ENCODE peak calls at places on chromosomes 5 and 9, in ten cellular contexts. R is NCI-H82; D is uterus; M is iris pigment epithelial cell; V is spleen; Y is stimulated activated CD4-positive, alpha-beta T cell treated with anti-CD3 and anti-CD28 coated beads, Interleukin-2, amount 100 ng/mL, for 24 hours; K is osteocyte; C is left colon; F is ACHN; J is CD8-positive, alpha-beta memory T cell. E is an unnamed sample.

GRCh38 chr5:27682600-27682999 is 644.2 kb upstream of the CDH9 start:
- DNase-seq in V (no peak), C (no peak), M (peak; percentile 32), F (peak; percentile 22), R (peak; percentile 56), D (no peak), J (no peak), Y (no peak), K (no peak), E (no peak)

GRCh38 chr9:85202596-85202995 is 533.1 kb downstream of the NTRK2 start:
- DNase-seq in M (peak; percentile 15), F (no peak), J (no peak), Y (no peak), D (no peak), K (no peak), V (no peak), R (no peak), C (no peak), E (no peak)

GRCh38 chr9:2524601-2525000 is 97.0 kb upstream of the VLDLR start:
- DNase-seq in F (no peak), D (no peak), Y (no peak), V (no peak), J (no peak), R (no peak), M (peak; percentile 1), K (no peak), C (no peak), E (no peak)

GRCh38 chr5:127290019-127290945 is at the start of gene MEGF10:
- DNase-seq in V (no peak), M (peak; percentile 48), F (peak; percentile 15), J (no peak), Y (no peak), R (peak; percentile 68), K (peak; percentile 91), C (no peak), D (peak; percentile 41), E (no peak)

GRCh38 chr9:125990186-125990792 is 243.1 kb downstream of the PBX3 start:
- DNase-seq in R (no peak), C (no peak), V (no peak), J (no peak), K (no peak), F (no peak), Y (no peak), D (no peak), M (no peak), E (no peak)

GRCh38 chr5:36040651-36041536 is 25.8 kb downstream of the UGT3A2 start:
- DNase-seq in K (no peak), Y (no peak), R (no peak), V (no peak), J (no peak), M (no peak), F (no peak), C (no peak), D (no peak), E (no peak)

GRCh38 chr9:115015018-115015635 is 84.7 kb upstream of the TNFSF8 start:
- DNase-seq in M (peak; percentile 22), C (no peak), V (no peak), R (peak; percentile 68), J (no peak), K (no peak), F (peak; percentile 55), D (no peak), Y (no peak), E (no peak)

GRCh38 chr5:58735637-58736036 is 152.8 kb downstream of the RAB3C start:
- DNase-seq in R (no peak), V (no peak), K (no peak), D (no peak), C (no peak), Y (no peak), J (no peak), F (no peak), M (no peak), E (no peak)

GRCh38 chr5:115813719-115814118 is 2.7 kb downstream of the CDO1 start:
- DNase-seq in D (no peak), R (no peak), J (no peak), M (no peak), F (no peak), K (no peak), Y (no peak), C (no peak), V (no peak), E (no peak)

GRCh38 chr9:84997472-84997871 is 327.9 kb downstream of the NTRK2 start:
- DNase-seq in Y (no peak), C (no peak), K (no peak), R (no peak), M (no peak), V (no peak), F (no peak), J (no peak), D (no peak), E (no peak)

GRCh38 chr5:82549263-82549662 is 271.1 kb upstream of the RPS23 start:
- DNase-seq in M (no peak), Y (no peak), D (no peak), K (no peak), V (no peak), J (no peak), R (no peak), F (no peak), C (no peak), E (no peak)

GRCh38 chr9:23492126-23493002 is 333.7 kb downstream of the ELAVL2 start:
- DNase-seq in Y (no peak), F (peak; percentile 43), D (no peak), R (peak; percentile 85), J (no peak), C (no peak), K (no peak), M (peak; percentile 37), V (no peak), E (no peak)

GRCh38 chr5:67166460-67166871 is 30.1 kb downstream of the CD180 start:
- DNase-seq in K (no peak), M (no peak), F (no peak), R (no peak), D (no peak), C (peak; percentile 74), Y (peak; percentile 77), V (peak; percentile 92), J (peak; percentile 83), E (peak; percentile 83)

GRCh38 chr5:192970-193831 is 1.9 kb downstream of the LRRC14B start:
- DNase-seq in V (peak; percentile 68), R (no peak), M (no peak), K (no peak), C (no peak), F (no peak), Y (no peak), D (no peak), J (no peak), E (no peak)

GRCh38 chr5:148455055-148455675 is 71.4 kb downstream of the FBXO38 start:
- DNase-seq in K (no peak), F (no peak), D (no peak), M (no peak), V (no peak), Y (no peak), R (no peak), J (no peak), C (no peak), E (no peak)

GRCh38 chr5:2896371-2897275 is 145.1 kb upstream of the IRX2 start:
- DNase-seq in M (no peak), K (peak; percentile 77), F (no peak), R (no peak), V (no peak), Y (no peak), D (no peak), C (no peak), J (no peak), E (no peak)

GRCh38 chr5:172179032-172179989 is 8.7 kb downstream of the STK10 start:
- DNase-seq in F (no peak), Y (peak; percentile 55), C (no peak), M (peak; percentile 69), K (no peak), J (peak; percentile 73), V (peak; percentile 82), D (no peak), R (no peak), E (peak; percentile 69)

GRCh38 chr9:124652203-124652992 is 118.7 kb downstream of the NR6A1 start:
- DNase-seq in M (peak; percentile 95), K (no peak), J (no peak), C (no peak), R (peak; percentile 67), F (peak; percentile 50), V (no peak), D (no peak), Y (no peak), E (no peak)

GRCh38 chr5:1484416-1485319 is 39.1 kb downstream of the LPCAT1 start:
- DNase-seq in C (no peak), M (no peak), K (no peak), F (no peak), V (no peak), D (no peak), Y (no peak), J (no peak), R (no peak), E (no peak)

GRCh38 chr5:142753114-142753764 is 16.9 kb upstream of the ARHGAP26 start:
- DNase-seq in R (no peak), F (no peak), V (no peak), Y (no peak), D (peak; percentile 68), K (no peak), M (peak; percentile 65), J (no peak), C (peak; percentile 32), E (no peak)

GRCh38 chr9:33189331-33189731 is 22.2 kb upstream of the B4GALT1 start:
- DNase-seq in D (no peak), F (no peak), J (no peak), V (no peak), C (no peak), Y (no peak), R (no peak), K (no peak), M (no peak), E (no peak)

GRCh38 chr9:108296056-108296455 is 559.7 kb downstream of the ACTL7B start:
- DNase-seq in R (no peak), C (no peak), F (no peak), V (no peak), J (no peak), D (no peak), M (peak; percentile 78), Y (no peak), K (no peak), E (no peak)

GRCh38 chr9:37944671-37945481 is 40.9 kb upstream of the SLC25A51 start:
- DNase-seq in J (no peak), K (no peak), M (peak; percentile 45), C (no peak), V (no peak), F (peak; percentile 78), Y (no peak), D (no peak), R (no peak), E (no peak)

GRCh38 chr5:160108124-160108523 is 11.1 kb downstream of the PWWP2A start:
- DNase-seq in M (no peak), D (no peak), J (no peak), V (no peak), Y (no peak), F (no peak), R (no peak), C (no peak), K (no peak), E (no peak)

GRCh38 chr9:120434532-120434931 is 145.4 kb downstream of the CDK5RAP2 start:
- DNase-seq in Y (no peak), J (no peak), D (no peak), K (no peak), M (peak; percentile 96), C (no peak), V (no peak), R (no peak), F (no peak), E (no peak)

GRCh38 chr5:6475626-6476312 is 27.1 kb downstream of the UBE2QL1 start:
- DNase-seq in F (no peak), V (no peak), K (peak; percentile 68), R (peak; percentile 16), D (no peak), J (no peak), Y (no peak), C (no peak), M (no peak), E (no peak)

GRCh38 chr5:44691811-44692210 is 116.9 kb upstream of the MRPS30 start:
- DNase-seq in Y (no peak), R (no peak), K (no peak), M (no peak), D (no peak), J (no peak), V (no peak), F (no peak), C (no peak), E (no peak)

GRCh38 chr5:118354806-118355205 is 633.5 kb downstream of the DTWD2 start:
- DNase-seq in M (no peak), J (no peak), K (no peak), Y (no peak), V (no peak), F (no peak), D (no peak), R (no peak), C (no peak), E (no peak)